ENCODE peak calls at places on chromosomes 6 and 20, in five cellular contexts. R is H9, L is trophoblast cell, I is H1, Y is mesenchymal stem cell. E is an unnamed sample.

GRCh38 chr6:25202505-25202904 is 76.7 kb upstream of the CARMIL1 start:
- DNase-seq in R (no peak), L (no peak), I (no peak), Y (peak), E (no peak)

GRCh38 chr6:54262499-54262898 is 45.7 kb upstream of the TINAG start:
- DNase-seq in R (no peak), L (no peak), I (no peak), Y (no peak), E (no peak)

GRCh38 chr6:34243901-34244884 is 4.6 kb downstream of the SMIM29 start:
- DNase-seq in R (peak), L (peak), I (no peak), Y (peak), E (no peak)

GRCh38 chr6:37369321-37370196 is 15.8 kb downstream of the RNF8 start:
- DNase-seq in R (no peak), L (no peak), I (no peak), Y (no peak), E (no peak)

GRCh38 chr6:161200610-161201201 is 73.2 kb downstream of the AGPAT4 start:
- DNase-seq in R (no peak), L (no peak), I (no peak), Y (no peak), E (no peak)

GRCh38 chr6:11209941-11210340 is 22.5 kb downstream of the NEDD9 start:
- DNase-seq in R (no peak), L (peak), I (no peak), Y (peak), E (no peak)

GRCh38 chr6:125363360-125364121 is 61.8 kb upstream of the HDDC2 start:
- DNase-seq in R (peak), L (peak), I (peak), Y (peak), E (peak)

GRCh38 chr6:149044394-149044965 is 273.0 kb upstream of the TAB2 start:
- DNase-seq in R (no peak), L (no peak), I (no peak), Y (no peak), E (no peak)

GRCh38 chr20:49794336-49795124 is 18.1 kb upstream of the SLC9A8 start:
- DNase-seq in R (no peak), L (peak), I (no peak), Y (no peak), E (no peak)

GRCh38 chr6:73455865-73456629 is 4.0 kb upstream of the CGAS start:
- DNase-seq in R (no peak), L (peak), I (no peak), Y (peak), E (no peak)

GRCh38 chr20:43857127-43857526 is 57.5 kb upstream of the TOX2 start:
- DNase-seq in R (no peak), L (no peak), I (no peak), Y (no peak), E (no peak)

GRCh38 chr6:125792680-125793079 is 1.9 kb downstream of the NCOA7 start:
- DNase-seq in R (no peak), L (no peak), I (no peak), Y (no peak), E (no peak)

GRCh38 chr6:43740321-43740960 is 29.6 kb upstream of the VEGFA start:
- DNase-seq in R (peak), L (no peak), I (no peak), Y (no peak), E (peak)

GRCh38 chr6:134424131-134424794 is 106.4 kb upstream of the SGK1 start:
- DNase-seq in R (no peak), L (peak), I (no peak), Y (no peak), E (no peak)

GRCh38 chr6:134667106-134667505 is 282.8 kb downstream of the ALDH8A1 start:
- DNase-seq in R (no peak), L (no peak), I (no peak), Y (no peak), E (no peak)

GRCh38 chr6:34375833-34376232 is 16.6 kb downstream of the NUDT3 start:
- DNase-seq in R (no peak), L (no peak), I (no peak), Y (no peak), E (no peak)

GRCh38 chr6:25886066-25886465 is 12.0 kb upstream of the SLC17A3 start:
- DNase-seq in R (no peak), L (no peak), I (no peak), Y (no peak), E (no peak)

GRCh38 chr6:33344771-33345697 is 27.5 kb upstream of the ZBTB22 start:
- DNase-seq in R (peak), L (peak), I (no peak), Y (peak), E (peak)

GRCh38 chr6:163181666-163182180 is 232.8 kb upstream of the QKI start:
- DNase-seq in R (no peak), L (no peak), I (no peak), Y (no peak), E (no peak)

GRCh38 chr6:159691963-159692287 is 1.1 kb downstream of the SOD2 start:
- DNase-seq in R (no peak), L (no peak), I (no peak), Y (peak), E (no peak)

GRCh38 chr6:44732243-44732642 is 344.7 kb downstream of the CDC5L start:
- DNase-seq in R (no peak), L (no peak), I (no peak), Y (no peak), E (no peak)

DNA sequence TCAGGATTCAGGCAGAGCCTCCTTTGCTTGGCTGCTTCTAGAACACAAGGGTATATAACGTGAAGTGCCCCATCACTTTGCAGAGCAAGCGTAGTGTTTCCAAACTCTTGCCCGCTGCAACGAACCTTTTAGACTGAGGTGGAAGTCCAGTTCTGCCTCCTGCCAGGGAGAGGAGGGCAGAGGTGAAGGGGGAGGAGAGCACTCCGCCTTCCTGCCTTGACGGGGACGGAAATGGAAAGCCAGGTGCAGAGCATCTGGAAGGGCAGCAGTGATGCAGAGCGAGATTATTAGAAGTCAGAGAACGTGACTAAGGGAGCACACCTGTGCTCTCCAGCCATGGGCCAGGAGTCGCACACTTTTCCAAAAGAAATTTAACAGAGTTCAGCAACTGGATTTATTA is 63.4 kb downstream of the RREB1 start:
- DNase-seq in R (no peak), L (peak), I (no peak), Y (no peak), E (no peak)
- H2BK12ac ChIP-seq in R (no peak), L (no peak), I (no peak), Y (no peak), E (no peak)

GRCh38 chr20:58864346-58864745 is 11.8 kb downstream of the GNAS start:
- DNase-seq in R (no peak), L (no peak), I (no peak), Y (no peak), E (no peak)
- H3K9ac ChIP-seq in R (no peak), L (no peak), I (no peak), Y (no peak), E (no peak)

GRCh38 chr20:25540273-25540672 is 45.1 kb downstream of the NINL start:
- DNase-seq in R (peak), L (no peak), I (no peak), Y (no peak), E (peak)
- H2BK12ac ChIP-seq in R (no peak), L (no peak), I (no peak), Y (no peak), E (no peak)

GRCh38 chr6:151327079-151327478 is 64.3 kb downstream of the ZBTB2 start:
- DNase-seq in R (no peak), L (no peak), I (no peak), Y (no peak), E (no peak)
- H3K9ac ChIP-seq in R (no peak), L (no peak), I (no peak), Y (peak), E (no peak)